ENCODE peak calls at places on chromosomes 6 and 20, in nine cellular contexts. One of them, this sample, is unnamed.

GRCh38 chr6:46302816-46303215 is 132.0 kb upstream of the ENPP5 start:
- DNase-seq in NB4: no peak
- DNase-seq in heart left ventricle: no peak
- DNase-seq in spleen: no peak
- DNase-seq in uterus: no peak
- DNase-seq in ovary: no peak
- DNase-seq in breast epithelium: no peak
- DNase-seq in stomach: no peak
- DNase-seq in transverse colon: no peak
- DNase-seq in this sample: no peak

GRCh38 chr6:79152269-79152737 is 74.2 kb upstream of the PHIP start:
- DNase-seq in transverse colon: no peak
- DNase-seq in ovary: no peak
- DNase-seq in spleen: no peak
- DNase-seq in uterus: no peak
- DNase-seq in NB4: no peak
- DNase-seq in stomach: no peak
- DNase-seq in heart left ventricle: no peak
- DNase-seq in breast epithelium: no peak
- DNase-seq in this sample: no peak

GRCh38 chr6:16690244-16691142 is 70.8 kb downstream of the ATXN1 start:
- DNase-seq in spleen: no peak
- DNase-seq in stomach: no peak
- DNase-seq in NB4: peak
- DNase-seq in transverse colon: no peak
- DNase-seq in uterus: no peak
- DNase-seq in breast epithelium: no peak
- DNase-seq in ovary: no peak
- DNase-seq in heart left ventricle: no peak
- DNase-seq in this sample: no peak

GRCh38 chr6:95233879-95234278 is 343.5 kb upstream of the MANEA start:
- DNase-seq in heart left ventricle: no peak
- DNase-seq in spleen: no peak
- DNase-seq in NB4: no peak
- DNase-seq in transverse colon: no peak
- DNase-seq in breast epithelium: no peak
- DNase-seq in uterus: no peak
- DNase-seq in ovary: no peak
- DNase-seq in stomach: no peak
- DNase-seq in this sample: no peak

GRCh38 chr6:5135783-5136376 is 50.7 kb downstream of the PPP1R3G start:
- DNase-seq in ovary: no peak
- DNase-seq in uterus: no peak
- DNase-seq in breast epithelium: no peak
- DNase-seq in heart left ventricle: no peak
- DNase-seq in stomach: no peak
- DNase-seq in spleen: no peak
- DNase-seq in NB4: peak
- DNase-seq in transverse colon: no peak
- DNase-seq in this sample: peak

GRCh38 chr20:4925842-4926530 is 75.3 kb downstream of the SLC23A2 start:
- DNase-seq in heart left ventricle: peak
- DNase-seq in transverse colon: peak
- DNase-seq in NB4: no peak
- DNase-seq in uterus: peak
- DNase-seq in breast epithelium: peak
- DNase-seq in stomach: peak
- DNase-seq in ovary: peak
- DNase-seq in spleen: no peak
- DNase-seq in this sample: no peak

GRCh38 chr6:4637691-4638433 is 138.3 kb upstream of the CDYL start:
- DNase-seq in spleen: no peak
- DNase-seq in uterus: no peak
- DNase-seq in heart left ventricle: no peak
- DNase-seq in stomach: no peak
- DNase-seq in breast epithelium: no peak
- DNase-seq in transverse colon: no peak
- DNase-seq in NB4: peak
- DNase-seq in ovary: no peak
- DNase-seq in this sample: peak

GRCh38 chr6:143195349-143195845 is 134.7 kb downstream of the AIG1 start:
- DNase-seq in ovary: peak
- DNase-seq in uterus: no peak
- DNase-seq in stomach: no peak
- DNase-seq in spleen: no peak
- DNase-seq in transverse colon: no peak
- DNase-seq in NB4: no peak
- DNase-seq in breast epithelium: no peak
- DNase-seq in heart left ventricle: no peak
- DNase-seq in this sample: no peak

GRCh38 chr6:127997472-127998164 is 96.8 kb upstream of the THEMIS start:
- DNase-seq in spleen: no peak
- DNase-seq in stomach: no peak
- DNase-seq in NB4: no peak
- DNase-seq in uterus: no peak
- DNase-seq in breast epithelium: no peak
- DNase-seq in heart left ventricle: no peak
- DNase-seq in transverse colon: no peak
- DNase-seq in ovary: no peak
- DNase-seq in this sample: no peak

GRCh38 chr6:41488392-41489129 is 57.6 kb upstream of the FOXP4 start:
- DNase-seq in uterus: peak
- DNase-seq in stomach: no peak
- DNase-seq in spleen: peak
- DNase-seq in breast epithelium: no peak
- DNase-seq in transverse colon: peak
- DNase-seq in heart left ventricle: peak
- DNase-seq in NB4: no peak
- DNase-seq in ovary: peak
- DNase-seq in this sample: no peak

GRCh38 chr6:69961251-69961650 is 94.9 kb downstream of the COL19A1 start:
- DNase-seq in stomach: no peak
- DNase-seq in uterus: no peak
- DNase-seq in breast epithelium: no peak
- DNase-seq in spleen: no peak
- DNase-seq in ovary: no peak
- DNase-seq in NB4: no peak
- DNase-seq in transverse colon: no peak
- DNase-seq in heart left ventricle: no peak
- DNase-seq in this sample: no peak

GRCh38 chr6:52362443-52363221 is 681 bp downstream of the PAQR8 start:
- DNase-seq in stomach: peak
- DNase-seq in ovary: peak
- DNase-seq in uterus: peak
- DNase-seq in breast epithelium: no peak
- DNase-seq in heart left ventricle: peak
- DNase-seq in NB4: no peak
- DNase-seq in transverse colon: peak
- DNase-seq in spleen: peak
- DNase-seq in this sample: no peak
- TF ChIP-seq POLR2A in stomach: no peak
- TF ChIP-seq POLR2A in ovary: no peak
- TF ChIP-seq POLR2A in uterus: no peak
- TF ChIP-seq POLR2A in breast epithelium: no peak
- TF ChIP-seq POLR2A in heart left ventricle: no peak
- TF ChIP-seq POLR2A in NB4: no peak
- TF ChIP-seq POLR2A in transverse colon: no peak
- TF ChIP-seq POLR2A in spleen: no peak
- TF ChIP-seq POLR2A in this sample: no peak

GRCh38 chr6:99219788-99220187 is 129.7 kb downstream of the FAXC start:
- DNase-seq in breast epithelium: no peak
- DNase-seq in NB4: no peak
- DNase-seq in heart left ventricle: no peak
- DNase-seq in spleen: no peak
- DNase-seq in stomach: peak
- DNase-seq in transverse colon: no peak
- DNase-seq in uterus: no peak
- DNase-seq in ovary: no peak
- DNase-seq in this sample: peak

GRCh38 chr6:99216959-99217358 is 132.5 kb downstream of the FAXC start:
- DNase-seq in uterus: no peak
- DNase-seq in heart left ventricle: no peak
- DNase-seq in breast epithelium: no peak
- DNase-seq in NB4: no peak
- DNase-seq in transverse colon: no peak
- DNase-seq in ovary: no peak
- DNase-seq in spleen: no peak
- DNase-seq in stomach: no peak
- DNase-seq in this sample: no peak
- TF ChIP-seq POLR2A in uterus: no peak
- TF ChIP-seq POLR2A in heart left ventricle: no peak
- TF ChIP-seq POLR2A in breast epithelium: no peak
- TF ChIP-seq POLR2A in NB4: no peak
- TF ChIP-seq POLR2A in transverse colon: no peak
- TF ChIP-seq POLR2A in ovary: no peak
- TF ChIP-seq POLR2A in spleen: no peak
- TF ChIP-seq POLR2A in stomach: no peak
- TF ChIP-seq POLR2A in this sample: no peak

GRCh38 chr6:170279426-170279825 is 11.5 kb downstream of the DLL1 start:
- DNase-seq in transverse colon: no peak
- DNase-seq in spleen: no peak
- DNase-seq in stomach: no peak
- DNase-seq in breast epithelium: no peak
- DNase-seq in NB4: no peak
- DNase-seq in ovary: peak
- DNase-seq in uterus: no peak
- DNase-seq in heart left ventricle: no peak
- DNase-seq in this sample: no peak

GRCh38 chr6:170281331-170282292 is 9.3 kb downstream of the DLL1 start:
- DNase-seq in transverse colon: no peak
- DNase-seq in spleen: peak
- DNase-seq in NB4: no peak
- DNase-seq in breast epithelium: no peak
- DNase-seq in stomach: peak
- DNase-seq in uterus: no peak
- DNase-seq in ovary: peak
- DNase-seq in heart left ventricle: no peak
- DNase-seq in this sample: no peak

GRCh38 chr6:170278743-170279094 is 12.2 kb downstream of the DLL1 start:
- DNase-seq in spleen: peak
- DNase-seq in stomach: no peak
- DNase-seq in uterus: no peak
- DNase-seq in NB4: peak
- DNase-seq in ovary: no peak
- DNase-seq in transverse colon: no peak
- DNase-seq in breast epithelium: no peak
- DNase-seq in heart left ventricle: no peak
- DNase-seq in this sample: no peak

GRCh38 chr6:170280689-170281045 is 10.2 kb downstream of the DLL1 start:
- DNase-seq in ovary: no peak
- DNase-seq in heart left ventricle: no peak
- DNase-seq in NB4: no peak
- DNase-seq in breast epithelium: no peak
- DNase-seq in stomach: no peak
- DNase-seq in uterus: no peak
- DNase-seq in spleen: peak
- DNase-seq in transverse colon: no peak
- DNase-seq in this sample: no peak

DNA sequence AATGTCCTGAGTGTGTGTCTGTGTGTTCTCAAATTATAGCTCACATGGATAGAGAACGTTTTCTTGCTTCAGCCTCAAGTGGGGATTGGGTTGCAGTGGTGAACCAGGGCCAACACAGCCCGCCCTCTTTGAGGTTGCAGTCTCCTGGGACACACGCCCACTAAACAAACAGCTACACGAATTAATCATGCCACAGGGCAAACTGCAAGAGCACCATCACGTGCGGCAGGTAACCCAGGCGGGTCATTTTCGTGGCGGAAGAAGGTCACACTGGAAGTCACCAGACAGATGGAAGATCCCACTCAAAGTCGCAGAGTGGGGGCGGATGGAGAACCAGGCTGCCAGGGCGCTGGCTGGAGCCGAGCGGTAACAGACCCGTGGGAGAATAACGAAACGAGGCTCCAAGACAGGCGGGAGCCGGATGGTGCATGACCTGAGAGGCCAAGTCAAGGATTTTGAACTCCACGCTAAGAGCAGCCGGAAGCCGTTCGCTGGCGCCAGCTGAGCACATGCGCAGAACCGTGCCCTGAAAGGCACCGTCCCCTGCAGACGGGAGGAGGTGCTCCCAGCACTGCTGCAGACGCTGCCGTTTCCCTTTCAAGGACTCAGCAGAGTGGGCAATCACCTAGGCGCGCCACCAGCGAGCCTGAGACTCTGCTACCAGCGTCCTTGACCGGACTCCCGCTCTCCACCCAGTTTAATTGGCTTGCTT is 10.7 kb downstream of the DLL1 start:
- DNase-seq in spleen: peak
- DNase-seq in NB4: peak
- DNase-seq in transverse colon: peak
- DNase-seq in ovary: peak
- DNase-seq in stomach: peak
- DNase-seq in uterus: no peak
- DNase-seq in breast epithelium: peak
- DNase-seq in heart left ventricle: peak
- DNase-seq in this sample: no peak
- TF ChIP-seq POLR2A in spleen: no peak
- TF ChIP-seq POLR2A in NB4: peak
- TF ChIP-seq POLR2A in transverse colon: peak
- TF ChIP-seq POLR2A in ovary: no peak
- TF ChIP-seq POLR2A in stomach: no peak
- TF ChIP-seq POLR2A in uterus: no peak
- TF ChIP-seq POLR2A in breast epithelium: no peak
- TF ChIP-seq POLR2A in heart left ventricle: no peak
- TF ChIP-seq POLR2A in this sample: peak

GRCh38 chr20:59785118-59785959 is 148.1 kb downstream of the SYCP2 start:
- DNase-seq in transverse colon: no peak
- DNase-seq in heart left ventricle: no peak
- DNase-seq in stomach: no peak
- DNase-seq in uterus: no peak
- DNase-seq in breast epithelium: no peak
- DNase-seq in spleen: no peak
- DNase-seq in NB4: no peak
- DNase-seq in ovary: no peak
- DNase-seq in this sample: no peak
- TF ChIP-seq POLR2A in transverse colon: no peak
- TF ChIP-seq POLR2A in heart left ventricle: no peak
- TF ChIP-seq POLR2A in stomach: no peak
- TF ChIP-seq POLR2A in uterus: no peak
- TF ChIP-seq POLR2A in breast epithelium: no peak
- TF ChIP-seq POLR2A in spleen: no peak
- TF ChIP-seq POLR2A in NB4: no peak
- TF ChIP-seq POLR2A in ovary: no peak
- TF ChIP-seq POLR2A in this sample: no peak

DNA sequence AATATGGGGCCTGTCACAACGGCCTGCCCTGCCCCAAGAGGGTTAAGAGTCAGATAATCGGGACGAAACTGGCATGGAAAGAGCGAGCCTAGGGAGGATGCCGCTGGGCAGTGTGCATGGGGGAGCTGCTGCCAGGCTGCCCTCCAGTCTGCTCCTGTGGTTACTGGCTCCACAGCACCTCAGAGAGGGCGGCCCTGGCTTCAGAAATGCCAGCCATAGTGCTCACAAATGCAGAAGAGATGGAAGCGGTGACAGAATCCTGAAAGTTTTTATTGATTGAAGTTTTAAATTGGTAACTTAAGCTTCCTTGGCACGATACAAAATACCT is 57.9 kb downstream of the VAPB start:
- DNase-seq in stomach: no peak
- DNase-seq in heart left ventricle: no peak
- DNase-seq in ovary: no peak
- DNase-seq in spleen: no peak
- DNase-seq in transverse colon: no peak
- DNase-seq in breast epithelium: no peak
- DNase-seq in uterus: no peak
- DNase-seq in NB4: no peak
- DNase-seq in this sample: no peak
- TF ChIP-seq POLR2A in stomach: no peak
- TF ChIP-seq POLR2A in heart left ventricle: no peak
- TF ChIP-seq POLR2A in ovary: no peak
- TF ChIP-seq POLR2A in spleen: no peak
- TF ChIP-seq POLR2A in transverse colon: no peak
- TF ChIP-seq POLR2A in breast epithelium: no peak
- TF ChIP-seq POLR2A in uterus: no peak
- TF ChIP-seq POLR2A in NB4: no peak
- TF ChIP-seq POLR2A in this sample: no peak

GRCh38 chr6:43180985-43181384 is 1.0 kb upstream of the CUL9 start:
- DNase-seq in NB4: no peak
- DNase-seq in ovary: no peak
- DNase-seq in breast epithelium: no peak
- DNase-seq in transverse colon: no peak
- DNase-seq in uterus: no peak
- DNase-seq in stomach: no peak
- DNase-seq in spleen: no peak
- DNase-seq in heart left ventricle: no peak
- DNase-seq in this sample: no peak
- TF ChIP-seq POLR2A in NB4: no peak
- TF ChIP-seq POLR2A in ovary: no peak
- TF ChIP-seq POLR2A in breast epithelium: no peak
- TF ChIP-seq POLR2A in transverse colon: no peak
- TF ChIP-seq POLR2A in uterus: no peak
- TF ChIP-seq POLR2A in stomach: no peak
- TF ChIP-seq POLR2A in spleen: no peak
- TF ChIP-seq POLR2A in heart left ventricle: no peak
- TF ChIP-seq POLR2A in this sample: no peak

This sample was measured in HCT116.